ENCODE peak calls at places on chromosomes 11 and 22, in six cellular contexts. V is H9, T is IMR-90, Y is GM23338, W is neuronal stem cell, E is OCI-LY7. Z is an unnamed sample.

GRCh38 chr22:23285236-23285635 is 104.9 kb downstream of the BCR start:
- DNase-seq in V (no peak), T (no peak), Y (no peak), W (no peak), E (no peak), Z (no peak)

GRCh38 chr11:11422291-11423128 is 69.5 kb upstream of the CSNK2A3 start:
- DNase-seq in V (no peak), T (no peak), Y (no peak), W (no peak), E (no peak), Z (peak; percentile 36)

GRCh38 chr11:86802601-86803051 is 2.3 kb downstream of the PRSS23 start:
- DNase-seq in V (peak; percentile 61), T (peak; percentile 57), Y (peak; percentile 81), W (no peak), E (peak; percentile 5), Z (peak; percentile 77)

GRCh38 chr11:94968334-94968958 is 4.9 kb downstream of the CWC15 start:
- DNase-seq in V (no peak), T (peak; percentile 60), Y (peak; percentile 18), W (no peak), E (peak; percentile 20), Z (no peak)

GRCh38 chr22:32199341-32199740 is 5.5 kb downstream of the RFPL2 start:
- DNase-seq in V (no peak), T (no peak), Y (no peak), W (no peak), E (no peak), Z (no peak)

GRCh38 chr11:112050721-112051120 is 23.1 kb downstream of the PIH1D2 start:
- DNase-seq in V (no peak), T (no peak), Y (no peak), W (no peak), E (peak; percentile 72), Z (no peak)

GRCh38 chr11:11430431-11430830 is 77.4 kb upstream of the CSNK2A3 start:
- DNase-seq in V (no peak), T (no peak), Y (no peak), W (no peak), E (no peak), Z (no peak)

GRCh38 chr11:93005239-93005638 is 35.8 kb downstream of the MTNR1B start:
- DNase-seq in V (no peak), T (peak; percentile 63), Y (no peak), W (no peak), E (no peak), Z (no peak)

GRCh38 chr22:20004464-20004863 is 12.2 kb downstream of the ARVCF start:
- DNase-seq in V (no peak), T (no peak), Y (no peak), W (no peak), E (no peak), Z (no peak)

GRCh38 chr22:30230330-30230729 is 16.2 kb downstream of the LIF start:
- DNase-seq in V (no peak), T (no peak), Y (no peak), W (no peak), E (no peak), Z (no peak)

GRCh38 chr22:30234786-30235470 is 11.6 kb downstream of the LIF start:
- DNase-seq in V (no peak), T (peak; percentile 82), Y (no peak), W (no peak), E (no peak), Z (no peak)

GRCh38 chr22:30230787-30231461 is 15.6 kb downstream of the LIF start:
- DNase-seq in V (no peak), T (no peak), Y (no peak), W (no peak), E (no peak), Z (no peak)

GRCh38 chr22:30233582-30233981 is 13.0 kb downstream of the LIF start:
- DNase-seq in V (no peak), T (no peak), Y (no peak), W (no peak), E (no peak), Z (no peak)

GRCh38 chr22:30232716-30233218 is 13.8 kb downstream of the LIF start:
- DNase-seq in V (no peak), T (no peak), Y (no peak), W (no peak), E (no peak), Z (no peak)
- H3K4me2 ChIP-seq in V (no peak overlapping the region), T (no peak overlapping the region), Y (no peak overlapping the region), W (no peak overlapping the region), E (no peak overlapping the region), Z (no peak overlapping the region)

DNA sequence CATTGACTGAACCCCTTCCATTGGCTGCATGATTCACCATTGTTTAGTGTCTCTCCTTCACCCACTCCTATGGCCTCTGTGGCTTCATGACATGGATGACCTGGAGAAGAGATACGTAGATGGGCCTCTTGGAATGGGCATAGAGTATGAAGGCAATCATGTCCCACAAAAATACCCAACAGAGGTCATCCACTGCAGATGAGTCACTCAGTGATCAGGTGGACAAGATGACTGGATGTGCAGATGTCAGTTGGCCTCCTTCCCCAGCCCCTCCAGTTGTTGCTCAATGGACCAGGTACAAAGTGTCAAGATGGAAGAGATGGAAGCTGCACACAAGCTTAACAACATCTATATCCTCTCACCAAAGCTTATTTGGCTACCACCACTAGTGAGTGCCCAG is 41.0 kb upstream of the CLPB start:
- DNase-seq in V (no peak), T (no peak), Y (no peak), W (no peak), E (no peak), Z (no peak)
- H2AFZ ChIP-seq in V (no peak overlapping the region), T (no peak overlapping the region), Y (no peak overlapping the region), W (no peak overlapping the region), E (no peak overlapping the region), Z (no peak overlapping the region)

DNA sequence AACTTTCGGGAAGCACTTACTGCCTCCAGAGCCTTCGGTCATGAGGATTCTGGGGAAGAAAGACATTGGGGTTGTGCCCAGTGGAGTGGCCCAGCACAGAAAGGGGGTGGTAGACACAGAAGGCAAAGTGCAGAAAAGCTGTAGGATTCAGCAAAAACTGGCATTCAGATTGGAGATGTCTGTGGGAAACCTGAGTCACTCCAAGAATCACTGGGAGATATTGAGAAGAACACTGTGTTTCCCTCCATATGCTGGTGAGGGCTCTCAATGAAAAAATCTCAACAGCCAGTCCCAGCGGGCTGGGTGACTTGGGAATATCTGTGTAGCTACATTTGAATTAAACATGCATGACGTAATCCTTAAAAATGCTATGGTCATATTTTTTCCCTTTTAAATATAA is 61.2 kb upstream of the RCN1 start:
- DNase-seq in V (no peak), T (no peak), Y (no peak), W (no peak), E (no peak), Z (no peak)
- H3K4me2 ChIP-seq in V (no peak overlapping the region), T (no peak overlapping the region), Y (no peak overlapping the region), W (no peak overlapping the region), E (no peak overlapping the region), Z (no peak overlapping the region)

DNA sequence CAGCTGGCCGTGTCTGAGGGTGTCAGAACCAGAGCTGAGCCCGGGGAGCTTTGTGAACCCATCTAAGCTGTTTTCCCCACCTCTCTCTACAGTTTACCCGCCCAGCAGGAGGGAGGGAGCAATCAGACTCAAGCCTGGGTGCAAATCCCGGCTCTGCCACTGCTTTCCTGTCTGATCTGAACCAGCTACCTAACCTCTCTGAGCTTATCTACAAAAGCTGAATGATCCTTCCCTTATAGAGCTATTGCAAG is 252 bp downstream of the APOL2 start:
- DNase-seq in V (no peak), T (no peak), Y (no peak), W (no peak), E (no peak), Z (no peak)
- H2AFZ ChIP-seq in V (peak overlapping the region; percentile 69), T (peak overlapping the region; percentile 92), Y (no peak overlapping the region), W (peak overlapping the region; percentile 95), E (peak overlapping the region; percentile 62), Z (peak overlapping the region; percentile 86)

DNA sequence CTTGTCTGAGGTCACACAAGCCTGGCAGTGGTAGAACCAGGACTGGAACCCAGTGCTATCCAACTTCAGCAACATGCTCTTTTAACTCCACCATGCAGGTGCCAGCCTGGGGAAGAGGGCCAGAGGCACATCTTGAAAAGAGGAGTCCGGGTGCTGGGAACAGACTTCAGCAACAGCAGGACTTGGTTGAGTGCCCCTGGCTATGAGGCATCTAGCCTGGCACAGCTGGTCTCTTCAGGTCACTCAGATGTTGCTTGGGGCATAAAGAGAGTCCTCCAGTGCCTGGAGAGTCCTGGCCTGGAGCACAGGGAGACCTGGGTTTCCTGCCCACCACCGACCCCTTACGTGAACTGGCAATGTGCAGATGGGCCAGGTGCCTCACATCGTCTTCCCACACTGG is 5.1 kb upstream of the CLCF1 start:
- DNase-seq in V (no peak), T (no peak), Y (no peak), W (no peak), E (no peak), Z (no peak)
- H3K4me2 ChIP-seq in V (no peak overlapping the region), T (no peak overlapping the region), Y (no peak overlapping the region), W (no peak overlapping the region), E (no peak overlapping the region), Z (no peak overlapping the region)

DNA sequence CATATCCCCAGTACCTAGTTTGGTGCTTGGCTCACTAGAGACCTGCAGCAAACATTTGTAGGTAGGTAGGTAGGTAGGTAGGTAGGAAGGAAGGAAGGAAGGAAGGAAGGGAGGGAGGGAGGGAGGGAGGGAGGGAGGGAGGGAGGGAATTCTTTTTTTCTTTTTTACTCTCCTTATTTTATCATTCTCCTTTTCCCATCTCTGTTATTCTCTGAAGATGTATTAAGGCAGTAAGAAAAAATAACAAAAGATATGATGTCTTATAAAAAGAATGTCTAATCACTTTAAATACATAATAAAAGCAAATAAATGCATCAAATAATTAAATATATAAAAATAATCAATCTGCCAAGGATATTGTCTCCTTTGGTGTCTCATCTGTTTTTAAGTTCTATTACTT is 28.4 kb downstream of the VSIG10L2 start:
- DNase-seq in V (no peak), T (no peak), Y (no peak), W (no peak), E (no peak), Z (no peak)
- H2AFZ ChIP-seq in V (no peak overlapping the region), T (no peak overlapping the region), Y (no peak overlapping the region), W (no peak overlapping the region), E (no peak overlapping the region), Z (no peak overlapping the region)

DNA sequence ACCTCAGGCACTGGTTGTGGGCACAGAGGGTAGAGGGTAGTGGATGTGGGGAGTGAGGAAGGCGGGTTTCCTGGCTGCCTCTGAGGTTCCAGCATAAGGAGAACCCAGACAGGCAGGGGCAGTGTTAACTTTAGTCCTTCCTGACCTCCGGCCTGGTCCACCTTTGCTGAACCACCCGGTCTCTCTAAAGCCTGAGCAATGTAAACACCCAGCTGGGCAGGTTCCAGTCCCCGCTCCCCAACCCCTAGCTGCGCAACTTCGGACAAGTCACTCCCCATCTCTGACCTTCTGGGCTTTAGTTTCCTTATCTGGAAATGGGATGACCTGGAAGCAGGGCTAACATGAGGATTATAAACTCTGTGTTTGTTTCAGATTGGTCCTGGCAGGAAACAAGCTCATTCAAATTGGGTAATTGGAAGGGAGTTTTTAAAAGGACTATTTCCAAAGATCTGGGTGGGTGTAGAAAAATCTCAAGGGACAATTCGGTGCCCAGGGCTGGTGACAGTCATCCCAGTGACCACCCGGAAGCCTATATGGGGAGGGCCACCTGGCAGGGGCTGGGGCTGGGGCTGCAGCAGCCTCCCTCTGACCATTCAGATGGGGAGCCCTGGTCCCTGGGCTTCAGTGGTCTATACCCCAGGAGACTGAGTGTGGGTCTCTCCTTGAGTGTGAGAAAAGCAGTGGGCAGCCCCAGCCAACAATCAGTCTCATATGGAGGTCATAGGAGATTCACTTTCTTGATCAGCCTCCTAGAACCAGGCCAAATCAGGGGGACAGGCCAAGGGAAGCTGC is 108.3 kb upstream of the SYT13 start:
- DNase-seq in V (no peak), T (no peak), Y (no peak), W (no peak), E (no peak), Z (no peak)
- H3K4me2 ChIP-seq in V (no peak overlapping the region), T (no peak overlapping the region), Y (no peak overlapping the region), W (no peak overlapping the region), E (no peak overlapping the region), Z (no peak overlapping the region)

Z was measured in neural progenitor cell.